ENCODE peak calls at places on chromosome 14, in nine cellular contexts. Z, I, M, H, N, U, T, F and V are unnamed samples. For H3K36me3, the result is how much of the 10 kb centered on the place peaks cover.

GRCh38 chr14:23537351-23538048 is 14.1 kb downstream of the ZFHX2 start:
- DNase-seq in N (no peak), I (no peak), H (peak), T (no peak), U (no peak), F (no peak), M (no peak), Z (no peak), V (no peak)

GRCh38 chr14:97143011-97143410 is 345.8 kb downstream of the VRK1 start:
- DNase-seq in I (no peak), U (no peak), M (no peak), N (no peak), H (no peak), F (no peak), T (no peak), Z (no peak), V (no peak)

GRCh38 chr14:69997849-69998248 is 118.6 kb downstream of the SMOC1 start:
- DNase-seq in F (no peak), Z (no peak), M (peak), I (no peak), H (peak), N (peak), T (no peak), U (no peak), V (no peak)

GRCh38 chr14:51317373-51317772 is 77.3 kb downstream of the TMX1 start:
- DNase-seq in I (no peak), N (no peak), F (no peak), M (no peak), Z (no peak), U (no peak), H (peak), T (no peak), V (no peak)

GRCh38 chr14:29734732-29735131 is 192.9 kb downstream of the PRKD1 start:
- DNase-seq in M (no peak), U (no peak), F (no peak), Z (no peak), H (no peak), T (no peak), N (no peak), I (no peak), V (no peak)

GRCh38 chr14:95315579-95315978 is 4.1 kb downstream of the CLMN start:
- DNase-seq in H (no peak), Z (no peak), M (no peak), T (no peak), N (no peak), U (no peak), F (no peak), I (no peak), V (no peak)

GRCh38 chr14:96303981-96304380 is 48.0 kb downstream of the BDKRB1 start:
- DNase-seq in T (no peak), M (no peak), U (no peak), F (no peak), N (no peak), I (no peak), H (no peak), Z (no peak), V (no peak)

GRCh38 chr14:105187935-105188524 is 6.9 kb upstream of the NUDT14 start:
- DNase-seq in M (no peak), I (no peak), F (no peak), T (peak), U (no peak), Z (no peak), N (no peak), H (no peak), V (no peak)

GRCh38 chr14:95876769-95877490 is at the start of gene TUNAR:
- DNase-seq in N (no peak), U (no peak), Z (no peak), H (no peak), M (no peak), I (no peak), T (no peak), F (no peak), V (no peak)

GRCh38 chr14:97489750-97490149 is 692.6 kb downstream of the VRK1 start:
- DNase-seq in Z (no peak), M (no peak), U (no peak), I (no peak), H (no peak), F (no peak), N (no peak), T (no peak), V (no peak)

GRCh38 chr14:71595441-71595840 is 336.8 kb upstream of the RGS6 start:
- DNase-seq in M (no peak), T (no peak), I (no peak), H (no peak), N (no peak), F (no peak), Z (no peak), U (no peak), V (no peak)

GRCh38 chr14:45838597-45838996 is 585.6 kb upstream of the MIS18BP1 start:
- DNase-seq in H (no peak), N (no peak), Z (no peak), F (no peak), T (no peak), M (no peak), I (no peak), U (no peak), V (no peak)

GRCh38 chr14:104221071-104221625 is 82.8 kb downstream of the KIF26A start:
- DNase-seq in H (no peak), Z (no peak), F (no peak), M (no peak), U (no peak), T (no peak), N (no peak), I (no peak), V (no peak)

GRCh38 chr14:23294734-23295561 is 7.7 kb downstream of the PPP1R3E start:
- DNase-seq in H (peak), I (peak), M (no peak), T (peak), U (peak), F (no peak), Z (no peak), N (peak), V (peak)

GRCh38 chr14:52052289-52052943 is 16.4 kb downstream of the NID2 start:
- DNase-seq in U (no peak), Z (no peak), F (peak), I (peak), T (no peak), H (peak), N (no peak), M (peak), V (no peak)

GRCh38 chr14:35046751-35047536 is 872 bp downstream of the FAM177A1 start:
- DNase-seq in Z (peak), M (no peak), N (peak), H (peak), T (peak), F (peak), U (no peak), I (peak), V (no peak)

GRCh38 chr14:92728781-92729364 is 19.6 kb downstream of the LGMN start:
- DNase-seq in M (no peak), F (no peak), H (peak), T (no peak), Z (no peak), I (no peak), U (no peak), N (no peak), V (no peak)

GRCh38 chr14:101761032-101761880 is at the start of gene PPP2R5C:
- DNase-seq in U (peak), M (peak), F (peak), Z (peak), T (peak), I (peak), N (peak), H (peak), V (peak)
- TF ChIP-seq POLR2A in U (peak), M (peak), F (peak), Z (peak), T (peak), I (peak), N (no peak), H (peak), V (no peak)

GRCh38 chr14:27528328-27528727 is 930.5 kb upstream of the NOVA1 start:
- DNase-seq in F (no peak), H (no peak), N (no peak), I (no peak), Z (no peak), U (no peak), M (no peak), T (no peak), V (no peak)
- TF ChIP-seq CTCF in F (no peak), H (no peak), N (peak), I (no peak), Z (no peak), U (no peak), M (no peak), T (peak), V (peak)

GRCh38 chr14:91293281-91293680 is 48.8 kb upstream of the GPR68 start:
- DNase-seq in Z (no peak), U (no peak), N (no peak), T (no peak), H (no peak), M (no peak), I (no peak), F (no peak), V (no peak)
- H3K36me3 ChIP-seq in Z (under half), U (half or more), N (under half), T (under half), H (under half), M (under half), I (under half), F (under half), V (under half)

GRCh38 chr14:68544150-68544892 is 248.5 kb downstream of the ZFP36L1 start:
- DNase-seq in Z (no peak), F (peak), M (peak), N (peak), U (peak), H (peak), T (peak), I (peak), V (peak)
- TF ChIP-seq POLR2A in Z (no peak), F (peak), M (no peak), N (no peak), U (no peak), H (peak), T (no peak), I (peak), V (no peak)

DNA sequence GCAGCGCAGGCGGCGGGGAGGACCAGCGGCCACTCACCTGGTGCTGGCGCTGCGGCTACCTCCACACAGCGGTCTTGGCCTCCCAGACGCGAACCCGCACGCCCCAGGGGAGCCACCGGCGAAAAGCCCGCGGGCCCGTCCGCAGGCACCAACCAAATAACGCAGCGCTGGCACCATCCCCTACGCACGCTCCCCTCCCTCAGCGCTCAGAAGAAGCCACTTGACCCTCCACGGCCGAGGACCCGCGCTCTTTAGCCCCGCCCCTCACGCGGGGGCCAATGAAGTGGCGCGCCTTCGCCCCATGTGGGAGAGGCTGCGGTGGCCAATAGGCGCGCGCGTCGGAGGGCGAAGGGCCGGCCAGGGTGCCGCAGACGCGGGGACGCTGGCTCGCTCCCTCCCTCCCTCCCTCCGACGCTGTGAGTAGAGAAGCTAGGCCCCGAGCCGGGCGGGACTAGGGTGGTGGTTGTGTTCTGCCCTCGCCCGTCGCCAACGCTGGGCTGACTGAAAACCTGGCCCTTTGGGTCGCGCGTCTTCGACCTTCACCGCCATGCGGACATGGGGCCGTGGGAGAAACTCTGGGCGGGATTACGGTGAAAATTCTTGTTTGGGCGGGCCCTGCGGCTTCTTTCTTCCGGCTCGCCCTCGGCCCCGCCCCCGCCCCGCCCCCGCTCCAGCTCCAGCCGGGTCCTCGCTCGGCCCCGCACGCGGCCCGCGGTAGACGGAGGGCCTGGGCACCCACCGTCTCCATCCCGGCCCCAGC is at the start of the genes DMAC2L and L2HGDH:
- DNase-seq in F (peak), N (peak), I (peak), Z (peak), T (peak), U (peak), M (peak), H (peak), V (peak)
- TF ChIP-seq CTCF in F (peak), N (peak), I (no peak), Z (no peak), T (peak), U (peak), M (no peak), H (no peak), V (no peak)